ENCODE peak calls at places on chromosomes 6 and 20, in four cellular contexts. Q, S, D and L are unnamed samples.

GRCh38 chr6:93417421-93417996 is 1.9 kb downstream of the EPHA7 start:
- DNase-seq in Q (no peak), S (no peak), D (no peak), L (no peak)

GRCh38 chr20:11101243-11101642 is 427.4 kb upstream of the JAG1 start:
- DNase-seq in Q (no peak), S (no peak), D (no peak), L (no peak)

GRCh38 chr20:31485450-31486339 is 10.6 kb downstream of the REM1 start:
- DNase-seq in Q (no peak), S (no peak), D (no peak), L (no peak)

GRCh38 chr6:43368517-43369160 is 808 bp downstream of the ZNF318 start:
- DNase-seq in Q (peak; percentile 46), S (peak; percentile 21), D (peak; percentile 89), L (peak; percentile 51)

GRCh38 chr6:147528511-147529145 is 20.1 kb downstream of the SAMD5 start:
- DNase-seq in Q (no peak), S (no peak), D (no peak), L (no peak)

GRCh38 chr6:54916858-54917257 is 70.3 kb downstream of the FAM83B start:
- DNase-seq in Q (no peak), S (peak; percentile 50), D (no peak), L (no peak)

GRCh38 chr6:125041740-125042459 is 79.7 kb downstream of the RNF217 start:
- DNase-seq in Q (no peak), S (peak; percentile 36), D (no peak), L (no peak)

GRCh38 chr6:149862901-149863595 is 1.1 kb downstream of the LRP11 start:
- DNase-seq in Q (peak; percentile 62), S (peak; percentile 88), D (peak; percentile 90), L (peak; percentile 51)

GRCh38 chr6:53410508-53411258 is 61.9 kb upstream of the ELOVL5 start:
- DNase-seq in Q (peak; percentile 45), S (peak; percentile 23), D (peak; percentile 87), L (peak; percentile 48)

GRCh38 chr6:128347123-128347522 is 173.3 kb downstream of the PTPRK start:
- DNase-seq in Q (no peak), S (no peak), D (no peak), L (no peak)

GRCh38 chr6:38371312-38371672 is 268.4 kb downstream of the BTBD9 start:
- DNase-seq in Q (no peak), S (no peak), D (no peak), L (no peak)

GRCh38 chr20:5372371-5372770 is 55.6 kb upstream of the PROKR2 start:
- DNase-seq in Q (no peak), S (no peak), D (no peak), L (no peak)

GRCh38 chr20:24608926-24609667 is 139.7 kb downstream of the SYNDIG1 start:
- DNase-seq in Q (no peak), S (no peak), D (no peak), L (no peak)

GRCh38 chr6:118985123-118985830 is 50.3 kb upstream of the MCM9 start:
- DNase-seq in Q (no peak), S (no peak), D (no peak), L (no peak)

GRCh38 chr6:52352239-52353008 is 9.5 kb upstream of the PAQR8 start:
- DNase-seq in Q (peak; percentile 70), S (peak; percentile 98), D (no peak), L (no peak)

GRCh38 chr20:22248052-22248667 is 336.2 kb downstream of the FOXA2 start:
- DNase-seq in Q (no peak), S (no peak), D (no peak), L (no peak)

GRCh38 chr20:47318596-47319516 is 37.6 kb downstream of the ZMYND8 start:
- DNase-seq in Q (peak; percentile 74), S (peak; percentile 58), D (peak; percentile 84), L (peak; percentile 79)

GRCh38 chr6:170149681-170150589 is 140.9 kb downstream of the DLL1 start:
- DNase-seq in Q (no peak), S (no peak), D (peak; percentile 71), L (no peak)

GRCh38 chr6:96743496-96743895 is 93.8 kb downstream of the GPR63 start:
- DNase-seq in Q (no peak), S (no peak), D (no peak), L (no peak)

GRCh38 chr6:140684776-140685550 is 1310.5 kb upstream of the CITED2 start:
- DNase-seq in Q (no peak), S (no peak), D (no peak), L (no peak)

GRCh38 chr6:170449231-170449630 is 103.9 kb downstream of the PSMB1 start:
- DNase-seq in Q (no peak), S (no peak), D (no peak), L (no peak)

GRCh38 chr6:138293428-138293827 is 75.1 kb upstream of the PBOV1 start:
- DNase-seq in Q (no peak), S (peak; percentile 43), D (peak; percentile 36), L (no peak)

GRCh38 chr6:89079611-89080213 is 839 bp upstream of the PNRC1 start:
- DNase-seq in Q (no peak), S (peak; percentile 35), D (peak; percentile 85), L (no peak)

GRCh38 chr6:96899019-96899418 is 1.3 kb upstream of the NDUFAF4 start:
- DNase-seq in Q (peak; percentile 18), S (peak; percentile 37), D (no peak), L (no peak)

GRCh38 chr20:55424446-55424845 is 580.9 kb downstream of the CBLN4 start:
- DNase-seq in Q (no peak), S (no peak), D (no peak), L (no peak)

GRCh38 chr6:42030585-42031506 is 19.5 kb upstream of the TAF8 start:
- DNase-seq in Q (no peak), S (no peak), D (peak; percentile 72), L (no peak)

GRCh38 chr6:154478021-154478651 is 32.3 kb downstream of the CNKSR3 start:
- DNase-seq in Q (no peak), S (peak; percentile 26), D (peak; percentile 63), L (no peak)

GRCh38 chr6:48101277-48101676 is 9.7 kb downstream of the PTCHD4 start:
- DNase-seq in Q (no peak), S (no peak), D (no peak), L (no peak)

GRCh38 chr6:168554898-168555617 is 114.1 kb downstream of the SMOC2 start:
- DNase-seq in Q (no peak), S (no peak), D (no peak), L (no peak)

GRCh38 chr20:35662541-35662940 is 2.2 kb downstream of the CPNE1 start:
- DNase-seq in Q (no peak), S (no peak), D (no peak), L (no peak)

GRCh38 chr20:51457281-51457932 is 85.1 kb downstream of the NFATC2 start:
- DNase-seq in Q (peak; percentile 39), S (peak; percentile 45), D (peak; percentile 77), L (no peak)

GRCh38 chr20:348972-349841 is 2.3 kb downstream of the NRSN2 start:
- DNase-seq in Q (no peak), S (no peak), D (no peak), L (no peak)

GRCh38 chr20:37342231-37343177 is 3.4 kb upstream of the SRC start:
- DNase-seq in Q (no peak), S (no peak), D (peak; percentile 54), L (peak; percentile 30)
- TF ChIP-seq CTCF in Q (no peak), S (peak; percentile 34), D (no peak), L (peak; percentile 38)

DNA sequence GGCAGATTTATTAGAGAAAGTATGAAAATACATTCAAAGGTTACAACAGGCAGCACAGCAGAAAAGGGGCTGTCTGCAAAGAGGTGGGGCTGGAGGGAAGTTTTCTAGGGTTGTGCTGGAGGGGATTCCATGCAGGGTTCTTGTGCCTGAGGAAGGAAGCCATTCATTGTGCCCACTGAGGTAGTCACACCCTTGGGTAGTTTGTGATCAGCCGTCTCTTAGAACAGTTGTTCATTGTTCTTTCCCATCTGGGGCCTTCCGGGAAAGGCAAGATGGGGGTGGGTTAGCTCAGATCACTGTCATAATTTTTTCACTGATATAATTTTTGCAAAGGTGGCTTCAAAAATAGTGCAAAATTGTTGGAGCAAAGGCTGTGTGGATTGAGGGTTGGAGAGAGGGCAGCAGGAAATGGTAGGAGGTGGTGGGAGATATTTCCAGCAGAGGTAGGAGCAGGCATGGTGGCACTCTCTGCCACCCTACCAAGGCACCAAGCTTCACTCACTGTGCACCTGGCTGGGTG is 80.5 kb upstream of the GPR6 start:
- DNase-seq in Q (peak; percentile 24), S (no peak), D (no peak), L (no peak)
- TF ChIP-seq CTCF in Q (no peak), S (no peak), D (no peak), L (no peak)

DNA sequence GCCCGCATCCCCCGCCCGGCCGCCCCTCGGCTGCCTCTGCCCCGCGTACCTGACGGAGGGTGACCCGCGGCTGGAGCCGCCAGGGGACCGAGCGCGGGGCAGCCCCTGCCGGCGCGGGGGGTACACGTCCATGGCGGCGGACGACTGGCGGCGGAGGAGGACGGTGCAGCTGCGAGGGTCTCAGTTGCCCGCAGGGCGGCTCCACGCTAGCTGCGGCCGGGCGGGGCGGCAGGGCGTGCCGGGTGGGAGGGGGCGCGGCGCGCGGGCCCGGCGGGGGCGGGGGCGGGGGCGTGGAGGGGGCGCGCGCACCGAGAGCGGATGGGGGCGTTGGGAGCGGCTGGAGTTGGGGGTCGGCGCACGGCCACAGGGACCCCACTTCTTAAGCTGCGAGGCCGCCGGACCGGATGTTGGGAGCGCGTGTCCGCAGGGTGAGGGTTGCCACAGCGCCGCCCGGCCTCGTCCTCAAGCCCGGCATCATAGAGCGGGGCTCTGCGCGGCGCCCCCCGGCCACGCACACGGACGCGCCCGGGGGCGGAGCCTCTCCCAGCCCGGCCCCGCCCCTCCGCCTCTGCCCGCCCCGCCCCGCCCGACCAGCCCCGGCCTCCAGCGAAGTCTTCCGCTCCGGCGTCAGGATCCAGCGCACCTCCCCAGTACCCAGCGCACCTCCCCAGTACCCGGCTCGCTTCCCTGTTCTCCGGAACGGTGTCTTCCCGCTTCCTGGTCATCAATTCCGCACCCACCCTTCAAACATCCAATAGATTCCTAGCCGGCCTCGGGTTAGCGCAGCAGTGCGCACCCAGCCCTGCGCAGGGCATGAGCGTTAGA is at the start of gene DNAAF9:
- DNase-seq in Q (peak; percentile 67), S (peak; percentile 56), D (peak; percentile 92), L (peak; percentile 80)
- TF ChIP-seq CTCF in Q (no peak), S (peak; percentile 71), D (no peak), L (peak; percentile 60)

GRCh38 chr6:166774292-166774691 is 147.2 kb upstream of the RPS6KA2 start:
- DNase-seq in Q (no peak), S (no peak), D (peak; percentile 37), L (no peak)

GRCh38 chr6:166770216-166771116 is 143.4 kb upstream of the RPS6KA2 start:
- DNase-seq in Q (no peak), S (peak; percentile 6), D (no peak), L (no peak)

GRCh38 chr6:166774770-166775169 is 147.7 kb upstream of the RPS6KA2 start:
- DNase-seq in Q (peak; percentile 24), S (no peak), D (no peak), L (no peak)

GRCh38 chr6:166771701-166772100 is 144.7 kb upstream of the RPS6KA2 start:
- DNase-seq in Q (no peak), S (no peak), D (no peak), L (no peak)

GRCh38 chr6:166772518-166772917 is 145.5 kb upstream of the RPS6KA2 start:
- DNase-seq in Q (peak; percentile 26), S (no peak), D (no peak), L (peak; percentile 66)
- TF ChIP-seq CTCF in Q (no peak), S (peak; percentile 30), D (no peak), L (peak; percentile 65)